ENCODE peak calls at places on chromosomes 6 and 20, in five cellular contexts. One of them, this sample, is unnamed.

GRCh38 chr6:55937227-55937626 is 61.8 kb upstream of the BMP5 start:
- DNase-seq in IMR-90: no peak
- DNase-seq in H1: no peak
- DNase-seq in mesenchymal stem cell: no peak
- DNase-seq in trophoblast cell: no peak
- DNase-seq in this sample: no peak

GRCh38 chr6:125791151-125791819 is 525 bp downstream of the NCOA7 start:
- DNase-seq in IMR-90: peak; percentile 52
- DNase-seq in H1: no peak
- DNase-seq in mesenchymal stem cell: peak; percentile 56
- DNase-seq in trophoblast cell: peak; percentile 62
- DNase-seq in this sample: no peak

GRCh38 chr6:166629628-166630027 is 2.6 kb upstream of the RPS6KA2 start:
- DNase-seq in IMR-90: peak; percentile 89
- DNase-seq in H1: no peak
- DNase-seq in mesenchymal stem cell: peak; percentile 77
- DNase-seq in trophoblast cell: no peak
- DNase-seq in this sample: no peak

GRCh38 chr6:56655250-56655649 is 12.6 kb upstream of the DST start:
- DNase-seq in IMR-90: no peak
- DNase-seq in H1: no peak
- DNase-seq in mesenchymal stem cell: no peak
- DNase-seq in trophoblast cell: no peak
- DNase-seq in this sample: no peak

GRCh38 chr6:107731422-107732319 is 92.4 kb downstream of the SCML4 start:
- DNase-seq in IMR-90: no peak
- DNase-seq in H1: no peak
- DNase-seq in mesenchymal stem cell: no peak
- DNase-seq in trophoblast cell: peak; percentile 13
- DNase-seq in this sample: no peak

GRCh38 chr6:11919771-11920440 is 92.2 kb upstream of the HIVEP1 start:
- DNase-seq in IMR-90: no peak
- DNase-seq in H1: no peak
- DNase-seq in mesenchymal stem cell: peak; percentile 20
- DNase-seq in trophoblast cell: peak; percentile 94
- DNase-seq in this sample: no peak

GRCh38 chr6:125780540-125781306 is 10.0 kb upstream of the NCOA7 start:
- DNase-seq in IMR-90: peak; percentile 78
- DNase-seq in H1: no peak
- DNase-seq in mesenchymal stem cell: peak; percentile 85
- DNase-seq in trophoblast cell: peak; percentile 73
- DNase-seq in this sample: peak; percentile 30

GRCh38 chr6:138455746-138456392 is 43.4 kb downstream of the NHSL1 start:
- DNase-seq in IMR-90: peak; percentile 52
- DNase-seq in H1: no peak
- DNase-seq in mesenchymal stem cell: no peak
- DNase-seq in trophoblast cell: no peak
- DNase-seq in this sample: no peak

GRCh38 chr6:111441678-111442243 is 41.3 kb downstream of the REV3L start:
- DNase-seq in IMR-90: no peak
- DNase-seq in H1: no peak
- DNase-seq in mesenchymal stem cell: no peak
- DNase-seq in trophoblast cell: no peak
- DNase-seq in this sample: no peak

GRCh38 chr6:41546866-41547798 is 951 bp downstream of the FOXP4 start:
- DNase-seq in IMR-90: peak; percentile 30
- DNase-seq in H1: no peak
- DNase-seq in mesenchymal stem cell: peak; percentile 54
- DNase-seq in trophoblast cell: peak; percentile 80
- DNase-seq in this sample: peak; percentile 40

GRCh38 chr20:33209789-33210188 is 7.4 kb upstream of the BPIFA3 start:
- DNase-seq in IMR-90: peak; percentile 52
- DNase-seq in H1: no peak
- DNase-seq in mesenchymal stem cell: peak; percentile 61
- DNase-seq in trophoblast cell: peak; percentile 95
- DNase-seq in this sample: peak; percentile 85

GRCh38 chr20:60810561-60810960 is 441.5 kb upstream of the CDH4 start:
- DNase-seq in IMR-90: no peak
- DNase-seq in H1: no peak
- DNase-seq in mesenchymal stem cell: no peak
- DNase-seq in trophoblast cell: no peak
- DNase-seq in this sample: no peak

GRCh38 chr6:31578461-31579118 is 3.2 kb downstream of the TNF start:
- DNase-seq in IMR-90: no peak
- DNase-seq in H1: peak; percentile 61
- DNase-seq in mesenchymal stem cell: peak; percentile 38
- DNase-seq in trophoblast cell: peak; percentile 77
- DNase-seq in this sample: no peak

GRCh38 chr6:35833534-35833933 is 28.4 kb downstream of the LHFPL5 start:
- DNase-seq in IMR-90: peak; percentile 55
- DNase-seq in H1: no peak
- DNase-seq in mesenchymal stem cell: peak; percentile 56
- DNase-seq in trophoblast cell: peak; percentile 80
- DNase-seq in this sample: no peak

GRCh38 chr6:35844290-35844689 is 39.1 kb downstream of the LHFPL5 start:
- DNase-seq in IMR-90: no peak
- DNase-seq in H1: no peak
- DNase-seq in mesenchymal stem cell: no peak
- DNase-seq in trophoblast cell: no peak
- DNase-seq in this sample: no peak

GRCh38 chr6:35842381-35842780 is 37.2 kb downstream of the LHFPL5 start:
- DNase-seq in IMR-90: no peak
- DNase-seq in H1: no peak
- DNase-seq in mesenchymal stem cell: no peak
- DNase-seq in trophoblast cell: no peak
- DNase-seq in this sample: no peak

DNA sequence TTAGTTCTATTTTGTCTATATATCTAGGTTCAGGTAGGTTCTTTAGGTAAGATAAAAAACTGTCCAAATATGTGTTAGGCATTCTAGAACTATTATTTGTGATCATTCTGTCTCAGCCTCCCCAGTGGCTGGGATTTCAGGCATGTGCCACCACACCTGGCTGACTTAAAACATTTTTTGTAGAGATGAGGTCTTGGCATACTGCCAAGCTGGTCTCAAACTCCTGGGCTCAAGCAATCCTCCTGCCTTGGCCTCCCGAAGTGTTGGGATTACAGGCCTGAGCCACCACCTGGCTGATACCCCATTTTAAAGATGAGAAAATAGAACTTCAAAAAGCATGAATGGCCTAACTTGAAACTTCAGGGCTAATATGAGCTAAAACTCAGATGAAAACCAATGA is 33.9 kb downstream of the LHFPL5 start:
- DNase-seq in IMR-90: no peak
- DNase-seq in H1: no peak
- DNase-seq in mesenchymal stem cell: no peak
- DNase-seq in trophoblast cell: no peak
- DNase-seq in this sample: no peak
- H3K36me3 ChIP-seq in IMR-90: peaks cover 11% of the 10 kb centered on the region
- H3K36me3 ChIP-seq in H1: peaks cover 43% of the 10 kb centered on the region
- H3K36me3 ChIP-seq in mesenchymal stem cell: peaks cover 13% of the 10 kb centered on the region
- H3K36me3 ChIP-seq in trophoblast cell: peaks cover 22% of the 10 kb centered on the region
- H3K36me3 ChIP-seq in this sample: peaks cover 86% of the 10 kb centered on the region

DNA sequence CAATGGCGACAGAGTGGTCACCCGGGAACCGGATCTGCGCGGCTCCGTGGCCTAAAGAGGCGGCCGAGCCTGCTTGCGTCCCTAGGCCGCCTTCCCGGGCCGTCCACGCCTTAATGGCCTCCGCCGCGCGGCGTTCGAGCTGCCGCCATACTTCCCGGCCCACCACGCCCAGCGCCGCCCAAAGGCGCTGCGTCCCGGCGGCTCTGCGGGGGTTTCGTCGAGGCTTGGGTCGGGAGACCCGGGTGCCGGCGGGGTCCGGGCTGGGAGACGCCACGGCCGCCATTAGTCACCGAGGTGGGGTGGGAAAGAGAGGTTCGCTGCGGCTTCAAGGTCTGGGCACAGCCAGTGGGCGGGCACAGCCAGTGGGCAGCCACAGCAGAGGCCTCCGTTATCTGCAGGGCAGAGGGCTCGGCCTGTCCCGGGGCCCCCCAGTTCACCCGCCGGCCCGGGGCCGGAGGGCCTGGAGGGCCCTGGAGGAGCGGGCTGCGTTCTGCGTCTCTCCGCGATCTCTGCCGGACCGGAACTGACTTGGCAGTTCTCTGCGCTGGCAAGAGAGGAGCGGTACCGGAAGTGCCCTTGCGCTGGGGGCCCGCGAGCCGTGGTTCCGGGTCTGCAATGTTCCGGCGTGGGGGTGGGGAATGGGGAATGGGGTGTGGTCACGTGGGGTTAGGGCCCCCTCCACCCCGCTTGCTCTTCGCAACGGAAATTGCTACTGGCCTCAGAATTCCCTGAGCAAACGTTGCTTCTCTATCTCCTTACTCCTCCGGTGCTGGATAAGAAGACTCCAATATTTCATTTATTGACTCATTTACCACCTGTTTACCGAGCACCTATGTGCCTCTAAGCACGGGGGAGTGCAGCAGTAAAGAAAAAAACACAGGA is 82.3 kb downstream of the CNBD2 start:
- DNase-seq in IMR-90: peak; percentile 82
- DNase-seq in H1: peak; percentile 85
- DNase-seq in mesenchymal stem cell: peak; percentile 85
- DNase-seq in trophoblast cell: peak; percentile 61
- DNase-seq in this sample: peak; percentile 69
- H4K91ac ChIP-seq in IMR-90: peak overlapping the region; percentile 81
- H4K91ac ChIP-seq in H1: no peak overlapping the region
- H4K91ac ChIP-seq in mesenchymal stem cell: peak overlapping the region; percentile 99
- H4K91ac ChIP-seq in trophoblast cell: peak overlapping the region; percentile 99
- H4K91ac ChIP-seq in this sample: no peak overlapping the region

DNA sequence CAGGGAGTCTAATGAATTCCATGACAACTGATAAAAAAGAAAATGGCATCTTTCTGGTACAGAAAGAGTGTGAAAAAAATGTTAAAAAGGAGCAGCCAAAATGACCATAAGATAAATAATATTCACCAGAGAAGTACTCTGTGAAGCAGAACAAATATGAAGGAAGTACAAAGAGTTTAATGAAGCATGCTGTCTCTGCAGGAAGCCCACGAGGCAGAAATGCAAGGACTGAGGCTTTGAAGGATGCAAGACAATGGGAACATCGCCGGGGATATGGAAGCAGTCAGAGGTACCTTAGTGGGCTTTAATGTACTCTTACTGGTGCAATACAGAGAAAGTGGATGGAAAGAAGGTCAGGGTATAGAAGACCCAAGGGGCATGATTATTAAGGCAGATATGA is 50.7 kb downstream of the NOX3 start:
- DNase-seq in IMR-90: no peak
- DNase-seq in H1: no peak
- DNase-seq in mesenchymal stem cell: no peak
- DNase-seq in trophoblast cell: no peak
- DNase-seq in this sample: no peak
- H3K4me1 ChIP-seq in IMR-90: no peaks in the 10 kb centered on the region
- H3K4me1 ChIP-seq in H1: no peaks in the 10 kb centered on the region
- H3K4me1 ChIP-seq in mesenchymal stem cell: peaks cover 6% of the 10 kb centered on the region
- H3K4me1 ChIP-seq in trophoblast cell: no peaks in the 10 kb centered on the region
- H3K4me1 ChIP-seq in this sample: no peaks in the 10 kb centered on the region

DNA sequence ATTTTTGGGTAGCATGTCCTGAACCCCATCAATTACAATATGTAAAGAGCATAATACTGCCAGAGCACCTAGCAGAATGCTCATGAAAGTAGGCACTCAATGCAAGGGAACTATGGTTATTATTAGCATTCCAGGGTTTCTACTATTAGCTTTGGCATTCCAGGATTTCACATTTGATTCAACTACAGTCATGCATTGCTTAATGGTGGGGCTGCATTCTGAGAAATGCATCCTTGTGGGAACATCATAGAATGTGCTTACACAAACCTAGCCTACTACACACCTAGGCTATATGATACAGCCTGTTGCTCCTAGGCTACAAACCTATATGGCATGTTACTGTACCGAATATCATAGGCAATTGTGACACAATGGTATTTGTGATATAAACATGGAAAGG is 247.8 kb downstream of the CD83 start:
- DNase-seq in IMR-90: peak; percentile 71
- DNase-seq in H1: no peak
- DNase-seq in mesenchymal stem cell: peak; percentile 3
- DNase-seq in trophoblast cell: peak; percentile 84
- DNase-seq in this sample: no peak
- H3K36me3 ChIP-seq in IMR-90: no peaks in the 10 kb centered on the region
- H3K36me3 ChIP-seq in H1: no peaks in the 10 kb centered on the region
- H3K36me3 ChIP-seq in mesenchymal stem cell: no peaks in the 10 kb centered on the region
- H3K36me3 ChIP-seq in trophoblast cell: no peaks in the 10 kb centered on the region
- H3K36me3 ChIP-seq in this sample: no peaks in the 10 kb centered on the region